ENCODE peak calls at places on chromosome X, in eight cellular contexts. One of them, this sample, is unnamed.

GRCh38 chrX:12936947-12937346 is 30.5 kb downstream of the TLR8 start:
- DNase-seq in activated CD4-positive, alpha-beta T cell treated with anti-CD3 and anti-CD28 coated beads, Interleukin-2, amount 50 U/mL, for 24 hours: no peak
- DNase-seq in cardiac muscle cell: no peak
- DNase-seq in MCF 10A: no peak
- DNase-seq in A172: no peak
- DNase-seq in neural crest cell: no peak
- DNase-seq in foreskin fibroblast: no peak
- DNase-seq in cerebellum: no peak
- DNase-seq in this sample: no peak

GRCh38 chrX:136577562-136577961 is 45.5 kb downstream of the VGLL1 start:
- DNase-seq in activated CD4-positive, alpha-beta T cell treated with anti-CD3 and anti-CD28 coated beads, Interleukin-2, amount 50 U/mL, for 24 hours: peak; percentile 52
- DNase-seq in A172: peak; percentile 14
- DNase-seq in MCF 10A: peak; percentile 51
- DNase-seq in cardiac muscle cell: peak; percentile 63
- DNase-seq in neural crest cell: peak; percentile 31
- DNase-seq in cerebellum: peak; percentile 8
- DNase-seq in foreskin fibroblast: peak; percentile 23
- DNase-seq in this sample: peak; percentile 78

GRCh38 chrX:24696241-24696640 is 2.5 kb downstream of the POLA1 start:
- DNase-seq in activated CD4-positive, alpha-beta T cell treated with anti-CD3 and anti-CD28 coated beads, Interleukin-2, amount 50 U/mL, for 24 hours: no peak
- DNase-seq in foreskin fibroblast: no peak
- DNase-seq in cerebellum: no peak
- DNase-seq in neural crest cell: no peak
- DNase-seq in MCF 10A: no peak
- DNase-seq in cardiac muscle cell: no peak
- DNase-seq in A172: no peak
- DNase-seq in this sample: no peak

GRCh38 chrX:39936886-39937770 is 160.6 kb downstream of the BCOR start:
- DNase-seq in neural crest cell: no peak
- DNase-seq in MCF 10A: no peak
- DNase-seq in cardiac muscle cell: no peak
- DNase-seq in activated CD4-positive, alpha-beta T cell treated with anti-CD3 and anti-CD28 coated beads, Interleukin-2, amount 50 U/mL, for 24 hours: no peak
- DNase-seq in A172: no peak
- DNase-seq in foreskin fibroblast: no peak
- DNase-seq in cerebellum: no peak
- DNase-seq in this sample: peak; percentile 29

GRCh38 chrX:9278475-9279270 is 186.2 kb upstream of the TBL1X start:
- DNase-seq in A172: no peak
- DNase-seq in MCF 10A: no peak
- DNase-seq in cardiac muscle cell: peak; percentile 10
- DNase-seq in cerebellum: no peak
- DNase-seq in activated CD4-positive, alpha-beta T cell treated with anti-CD3 and anti-CD28 coated beads, Interleukin-2, amount 50 U/mL, for 24 hours: no peak
- DNase-seq in foreskin fibroblast: no peak
- DNase-seq in neural crest cell: no peak
- DNase-seq in this sample: no peak

GRCh38 chrX:140572724-140573123 is 67.9 kb upstream of the SOX3 start:
- DNase-seq in cardiac muscle cell: peak; percentile 27
- DNase-seq in MCF 10A: peak; percentile 68
- DNase-seq in activated CD4-positive, alpha-beta T cell treated with anti-CD3 and anti-CD28 coated beads, Interleukin-2, amount 50 U/mL, for 24 hours: no peak
- DNase-seq in A172: peak; percentile 14
- DNase-seq in cerebellum: no peak
- DNase-seq in neural crest cell: peak; percentile 54
- DNase-seq in foreskin fibroblast: no peak
- DNase-seq in this sample: peak; percentile 76

GRCh38 chrX:53362439-53362838 is 60.0 kb downstream of the SMC1A start:
- DNase-seq in MCF 10A: no peak
- DNase-seq in cardiac muscle cell: no peak
- DNase-seq in cerebellum: no peak
- DNase-seq in A172: no peak
- DNase-seq in foreskin fibroblast: no peak
- DNase-seq in neural crest cell: no peak
- DNase-seq in activated CD4-positive, alpha-beta T cell treated with anti-CD3 and anti-CD28 coated beads, Interleukin-2, amount 50 U/mL, for 24 hours: no peak
- DNase-seq in this sample: no peak

GRCh38 chrX:103488332-103488731 is 31.0 kb downstream of the RAB40A start:
- DNase-seq in neural crest cell: no peak
- DNase-seq in foreskin fibroblast: peak; percentile 9
- DNase-seq in MCF 10A: peak; percentile 41
- DNase-seq in activated CD4-positive, alpha-beta T cell treated with anti-CD3 and anti-CD28 coated beads, Interleukin-2, amount 50 U/mL, for 24 hours: no peak
- DNase-seq in cardiac muscle cell: peak; percentile 39
- DNase-seq in A172: no peak
- DNase-seq in cerebellum: peak; percentile 16
- DNase-seq in this sample: peak; percentile 22

GRCh38 chrX:50471390-50471789 is 765 bp upstream of the DGKK start:
- DNase-seq in foreskin fibroblast: no peak
- DNase-seq in neural crest cell: no peak
- DNase-seq in activated CD4-positive, alpha-beta T cell treated with anti-CD3 and anti-CD28 coated beads, Interleukin-2, amount 50 U/mL, for 24 hours: no peak
- DNase-seq in MCF 10A: no peak
- DNase-seq in cerebellum: no peak
- DNase-seq in cardiac muscle cell: no peak
- DNase-seq in A172: no peak
- DNase-seq in this sample: no peak

This sample was measured in HAP-1.